ENCODE peak calls at places on chromosomes 4 and X, in four cellular contexts. C is IMR-90, Y is mesendoderm, J is H1. M is an unnamed sample.

GRCh38 chr4:20464381-20464780 is 212.7 kb downstream of the SLIT2 start:
- DNase-seq in C (peak; percentile 77), Y (no peak), J (no peak), M (no peak)

GRCh38 chrX:74286950-74287349 is 17.0 kb upstream of the ZCCHC13 start:
- DNase-seq in Y (no peak), C (peak; percentile 85), J (no peak), M (no peak)

GRCh38 chrX:42496239-42496638 is 281.7 kb downstream of the PPP1R2C start:
- DNase-seq in Y (no peak), J (no peak), C (no peak), M (no peak)

GRCh38 chr4:118825799-118826198 is 10.1 kb downstream of the SEC24D start:
- DNase-seq in J (no peak), C (no peak), Y (no peak), M (no peak)

GRCh38 chr4:84221704-84222103 is 277.4 kb downstream of the NKX6-1 start:
- DNase-seq in Y (peak; percentile 38), J (no peak), C (no peak), M (no peak)

GRCh38 chrX:19728915-19729314 is 158.5 kb downstream of the SH3KBP1 start:
- DNase-seq in C (no peak), J (no peak), Y (no peak), M (no peak)

GRCh38 chrX:136816970-136817369 is 36.2 kb upstream of the ARHGEF6 start:
- DNase-seq in J (no peak), C (peak; percentile 47), Y (no peak), M (no peak)

GRCh38 chr4:53563824-53564223 is 27.5 kb downstream of the LNX1 start:
- DNase-seq in J (no peak), Y (no peak), C (peak; percentile 89), M (no peak)

GRCh38 chr4:112448211-112448745 is 67.7 kb downstream of the NEUROG2 start:
- DNase-seq in Y (peak; percentile 4), C (peak; percentile 13), J (no peak), M (no peak)

GRCh38 chr4:182655321-182655720 is 261.9 kb downstream of the DCTD start:
- DNase-seq in J (no peak), C (no peak), Y (no peak), M (no peak)

GRCh38 chr4:74768857-74769525 is 25.3 kb downstream of the BTC start:
- DNase-seq in Y (no peak), J (no peak), C (peak; percentile 9), M (no peak)

GRCh38 chr4:180150818-180151217 is 2092.4 kb upstream of the TENM3 start:
- DNase-seq in Y (no peak), J (no peak), C (peak; percentile 12), M (no peak)

GRCh38 chr4:2694691-2695090 is 61.4 kb downstream of the TNIP2 start:
- DNase-seq in Y (no peak), J (no peak), C (peak; percentile 16), M (no peak)
- H4K5ac ChIP-seq in Y (no peak overlapping the region), J (no peak overlapping the region), C (no peak overlapping the region), M (no peak overlapping the region)

DNA sequence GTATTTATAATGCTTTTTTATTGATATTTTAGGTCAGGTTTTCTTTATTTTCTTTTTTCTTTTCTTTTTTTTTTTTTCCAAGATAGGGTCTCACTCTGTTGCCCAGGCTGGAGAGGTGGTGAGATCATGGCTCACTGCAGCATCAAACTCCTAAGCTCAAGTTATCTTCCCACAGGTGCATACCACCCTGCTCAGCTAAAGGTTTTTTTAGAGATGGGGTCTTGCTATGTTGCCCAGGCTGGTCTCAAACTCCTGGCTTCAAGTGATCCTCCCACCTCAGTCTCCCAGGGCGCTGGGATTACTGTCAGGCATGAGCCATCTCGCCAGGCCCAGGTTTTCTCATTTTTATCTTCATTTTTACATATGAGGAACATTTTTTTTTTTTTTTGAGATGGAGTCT is 3.3 kb downstream of the WDR44 start:
- DNase-seq in Y (no peak), J (no peak), C (no peak), M (no peak)
- H3K4ac ChIP-seq in Y (no peak overlapping the region), J (no peak overlapping the region), C (no peak overlapping the region), M (no peak overlapping the region)

GRCh38 chrX:109485470-109486340 is 3.8 kb upstream of the GUCY2F start:
- DNase-seq in C (peak; percentile 66), J (no peak), Y (peak; percentile 57), M (peak; percentile 66)

GRCh38 chrX:109487640-109488039 is 5.8 kb upstream of the GUCY2F start:
- DNase-seq in J (no peak), C (no peak), Y (peak; percentile 10), M (no peak)

GRCh38 chrX:109481986-109482385 is at the start of gene GUCY2F:
- DNase-seq in C (no peak), Y (no peak), J (no peak), M (no peak)

GRCh38 chrX:109489174-109489573 is 7.3 kb upstream of the GUCY2F start:
- DNase-seq in Y (no peak), J (no peak), C (no peak), M (no peak)

DNA sequence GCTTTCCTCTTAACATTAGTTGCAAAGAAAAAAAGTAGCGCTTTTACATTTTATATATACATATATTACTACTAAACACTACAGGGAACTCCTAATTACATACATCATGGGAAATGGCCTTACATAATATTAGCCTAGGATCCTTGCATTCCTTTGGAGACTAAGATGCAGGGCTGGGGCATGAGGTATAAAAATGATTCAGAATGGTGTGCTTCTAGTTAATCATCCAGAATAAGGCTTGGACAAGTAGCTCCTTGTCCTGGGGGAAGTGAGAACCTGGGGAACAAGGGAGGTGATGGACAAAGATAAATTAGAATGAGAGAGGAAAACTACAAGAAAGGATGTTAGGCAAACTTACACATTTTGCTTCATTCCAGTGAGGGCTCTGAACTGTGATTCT is 3.0 kb upstream of the GUCY2F start:
- DNase-seq in J (no peak), C (no peak), Y (no peak), M (no peak)
- H4K5ac ChIP-seq in J (no peak overlapping the region), C (no peak overlapping the region), Y (no peak overlapping the region), M (no peak overlapping the region)

GRCh38 chr4:73609688-73610087 is 10.5 kb downstream of the RASSF6 start:
- DNase-seq in C (peak; percentile 73), J (no peak), Y (no peak), M (no peak)

GRCh38 chr4:73607375-73608026 is 12.7 kb downstream of the RASSF6 start:
- DNase-seq in C (peak; percentile 36), J (no peak), Y (no peak), M (no peak)

GRCh38 chr4:73612032-73612431 is 8.2 kb downstream of the RASSF6 start:
- DNase-seq in J (no peak), C (no peak), Y (no peak), M (no peak)

GRCh38 chr4:73606465-73606974 is 13.7 kb downstream of the RASSF6 start:
- DNase-seq in C (no peak), Y (no peak), J (no peak), M (no peak)

DNA sequence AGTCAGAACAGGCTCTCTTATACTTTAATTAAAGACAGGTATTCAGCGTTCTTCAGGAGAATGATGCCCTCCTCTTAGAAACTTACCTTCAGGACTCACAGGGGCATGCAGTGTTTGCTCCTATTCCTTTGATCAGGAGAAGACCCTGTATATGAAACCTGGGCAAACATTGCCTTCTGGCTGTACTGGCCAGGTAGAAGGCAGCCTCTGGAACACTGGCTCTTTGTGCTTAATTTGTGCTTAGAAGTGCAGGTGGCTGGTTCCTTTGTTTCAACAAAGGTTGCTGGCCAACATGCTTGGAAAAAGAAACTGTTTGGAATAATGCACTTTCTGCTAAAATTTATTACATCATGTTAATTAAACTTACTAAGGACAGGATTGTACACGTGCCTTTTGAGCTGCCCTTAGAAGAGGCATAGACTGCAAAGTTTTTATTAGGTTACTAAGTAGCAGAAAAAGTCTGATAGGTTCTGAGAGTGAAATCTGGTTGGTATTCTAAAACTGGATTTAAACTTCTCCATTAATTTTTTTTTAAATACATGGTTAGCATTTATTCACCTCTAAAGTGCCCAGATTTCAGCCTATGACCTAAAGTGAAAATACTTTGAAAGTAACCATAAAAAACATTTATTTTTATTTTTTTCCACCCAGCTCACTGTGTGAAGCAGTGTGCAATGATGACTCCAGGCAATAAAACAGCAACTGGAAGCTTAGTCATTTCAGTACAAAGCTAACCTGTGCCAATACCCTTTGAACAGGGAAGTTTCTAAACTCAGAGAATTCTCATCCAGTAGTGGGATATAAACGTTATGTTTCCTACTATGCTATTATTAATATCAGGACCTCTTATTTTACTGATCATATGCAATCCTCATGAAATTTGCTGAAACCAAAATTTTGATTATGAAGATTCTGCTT is 11.3 kb downstream of the RASSF6 start:
- DNase-seq in C (peak; percentile 49), J (no peak), Y (no peak), M (no peak)
- H3K4ac ChIP-seq in C (no peak overlapping the region), J (no peak overlapping the region), Y (no peak overlapping the region), M (no peak overlapping the region)

GRCh38 chr4:92551616-92552015 is 247.8 kb downstream of the GRID2 start:
- DNase-seq in Y (no peak), J (no peak), C (no peak), M (no peak)
- H4K5ac ChIP-seq in Y (no peak overlapping the region), J (no peak overlapping the region), C (no peak overlapping the region), M (no peak overlapping the region)

GRCh38 chr4:7647211-7647931 is 212.6 kb upstream of the PSAPL1 start:
- DNase-seq in J (no peak), C (no peak), Y (no peak), M (no peak)
- H3K4ac ChIP-seq in J (no peak overlapping the region), C (peak overlapping the region; percentile 74), Y (no peak overlapping the region), M (no peak overlapping the region)

GRCh38 chrX:52078133-52078532 is 9.2 kb upstream of the MAGED4B start:
- DNase-seq in Y (no peak), C (no peak), J (no peak), M (no peak)

GRCh38 chrX:52082578-52082977 is 13.6 kb upstream of the MAGED4B start:
- DNase-seq in Y (no peak), C (no peak), J (no peak), M (no peak)
- H4K5ac ChIP-seq in Y (no peak overlapping the region), C (no peak overlapping the region), J (no peak overlapping the region), M (no peak overlapping the region)

GRCh38 chr4:8832130-8832930 is 39.3 kb downstream of the HMX1 start:
- DNase-seq in J (no peak), Y (no peak), C (no peak), M (no peak)
- H3K4ac ChIP-seq in J (no peak overlapping the region), Y (no peak overlapping the region), C (no peak overlapping the region), M (no peak overlapping the region)